ENCODE peak calls at places on chromosomes 1 and 21, in eight cellular contexts. One of them, this sample, is unnamed.
A peak's percentile ranks its signal among the peaks of the same experiment; 100 is the strongest.

GRCh38 chr1:38308780-38309179 is 262.2 kb upstream of the POU3F1 start:
- DNase-seq in activated T-cell treated with anti-CD3 and anti-CD28 coated beads for 1 hour: no peak
- DNase-seq in iPS-NIHi11: no peak
- DNase-seq in hippocampal formation: no peak
- DNase-seq in ACHN: no peak
- DNase-seq in stimulated activated CD8-positive, alpha-beta memory T cell treated with anti-CD3 and anti-CD28 coated beads, Interleukin-12 subunit alpha, Interleukin-12 subunit beta, amount 100 ng/mL, for 4 hours: no peak
- DNase-seq in pons: no peak
- DNase-seq in transverse colon: no peak
- DNase-seq in this sample: no peak

GRCh38 chr1:192147626-192148025 is 10.6 kb upstream of the RGS18 start:
- DNase-seq in hippocampal formation: no peak
- DNase-seq in stimulated activated CD8-positive, alpha-beta memory T cell treated with anti-CD3 and anti-CD28 coated beads, Interleukin-12 subunit alpha, Interleukin-12 subunit beta, amount 100 ng/mL, for 4 hours: no peak
- DNase-seq in ACHN: no peak
- DNase-seq in pons: no peak
- DNase-seq in activated T-cell treated with anti-CD3 and anti-CD28 coated beads for 1 hour: no peak
- DNase-seq in iPS-NIHi11: no peak
- DNase-seq in transverse colon: no peak
- DNase-seq in this sample: no peak

GRCh38 chr1:206935491-206936067 is 10.7 kb downstream of the PIGR start:
- DNase-seq in pons: no peak
- DNase-seq in iPS-NIHi11: peak; percentile 79
- DNase-seq in hippocampal formation: no peak
- DNase-seq in transverse colon: peak; percentile 61
- DNase-seq in stimulated activated CD8-positive, alpha-beta memory T cell treated with anti-CD3 and anti-CD28 coated beads, Interleukin-12 subunit alpha, Interleukin-12 subunit beta, amount 100 ng/mL, for 4 hours: no peak
- DNase-seq in ACHN: peak; percentile 69
- DNase-seq in activated T-cell treated with anti-CD3 and anti-CD28 coated beads for 1 hour: peak; percentile 41
- DNase-seq in this sample: no peak

GRCh38 chr21:16308269-16308668 is 578.5 kb downstream of the USP25 start:
- DNase-seq in transverse colon: no peak
- DNase-seq in stimulated activated CD8-positive, alpha-beta memory T cell treated with anti-CD3 and anti-CD28 coated beads, Interleukin-12 subunit alpha, Interleukin-12 subunit beta, amount 100 ng/mL, for 4 hours: no peak
- DNase-seq in pons: peak; percentile 85
- DNase-seq in iPS-NIHi11: no peak
- DNase-seq in activated T-cell treated with anti-CD3 and anti-CD28 coated beads for 1 hour: no peak
- DNase-seq in ACHN: no peak
- DNase-seq in hippocampal formation: peak; percentile 90
- DNase-seq in this sample: no peak

GRCh38 chr1:240349695-240350094 is 258.0 kb downstream of the FMN2 start:
- DNase-seq in iPS-NIHi11: no peak
- DNase-seq in pons: no peak
- DNase-seq in hippocampal formation: no peak
- DNase-seq in stimulated activated CD8-positive, alpha-beta memory T cell treated with anti-CD3 and anti-CD28 coated beads, Interleukin-12 subunit alpha, Interleukin-12 subunit beta, amount 100 ng/mL, for 4 hours: no peak
- DNase-seq in activated T-cell treated with anti-CD3 and anti-CD28 coated beads for 1 hour: no peak
- DNase-seq in ACHN: no peak
- DNase-seq in transverse colon: no peak
- DNase-seq in this sample: no peak

GRCh38 chr1:168719306-168720111 is 9.5 kb downstream of the DPT start:
- DNase-seq in hippocampal formation: no peak
- DNase-seq in iPS-NIHi11: no peak
- DNase-seq in transverse colon: no peak
- DNase-seq in stimulated activated CD8-positive, alpha-beta memory T cell treated with anti-CD3 and anti-CD28 coated beads, Interleukin-12 subunit alpha, Interleukin-12 subunit beta, amount 100 ng/mL, for 4 hours: no peak
- DNase-seq in ACHN: peak; percentile 10
- DNase-seq in pons: no peak
- DNase-seq in activated T-cell treated with anti-CD3 and anti-CD28 coated beads for 1 hour: no peak
- DNase-seq in this sample: no peak

GRCh38 chr1:10607228-10607627 is 132.5 kb downstream of the PEX14 start:
- DNase-seq in stimulated activated CD8-positive, alpha-beta memory T cell treated with anti-CD3 and anti-CD28 coated beads, Interleukin-12 subunit alpha, Interleukin-12 subunit beta, amount 100 ng/mL, for 4 hours: no peak
- DNase-seq in ACHN: no peak
- DNase-seq in activated T-cell treated with anti-CD3 and anti-CD28 coated beads for 1 hour: no peak
- DNase-seq in transverse colon: no peak
- DNase-seq in iPS-NIHi11: no peak
- DNase-seq in pons: no peak
- DNase-seq in hippocampal formation: no peak
- DNase-seq in this sample: no peak

GRCh38 chr21:41640756-41641509 is 125.9 kb downstream of the RIPK4 start:
- DNase-seq in activated T-cell treated with anti-CD3 and anti-CD28 coated beads for 1 hour: no peak
- DNase-seq in transverse colon: no peak
- DNase-seq in pons: no peak
- DNase-seq in ACHN: no peak
- DNase-seq in hippocampal formation: no peak
- DNase-seq in iPS-NIHi11: no peak
- DNase-seq in stimulated activated CD8-positive, alpha-beta memory T cell treated with anti-CD3 and anti-CD28 coated beads, Interleukin-12 subunit alpha, Interleukin-12 subunit beta, amount 100 ng/mL, for 4 hours: no peak
- DNase-seq in this sample: no peak

GRCh38 chr1:246709845-246710244 is 14.4 kb upstream of the SCCPDH start:
- DNase-seq in stimulated activated CD8-positive, alpha-beta memory T cell treated with anti-CD3 and anti-CD28 coated beads, Interleukin-12 subunit alpha, Interleukin-12 subunit beta, amount 100 ng/mL, for 4 hours: no peak
- DNase-seq in transverse colon: no peak
- DNase-seq in iPS-NIHi11: no peak
- DNase-seq in activated T-cell treated with anti-CD3 and anti-CD28 coated beads for 1 hour: no peak
- DNase-seq in ACHN: no peak
- DNase-seq in pons: no peak
- DNase-seq in hippocampal formation: no peak
- DNase-seq in this sample: no peak

GRCh38 chr1:52365091-52365745 is 787 bp downstream of the CC2D1B start:
- DNase-seq in activated T-cell treated with anti-CD3 and anti-CD28 coated beads for 1 hour: no peak
- DNase-seq in transverse colon: peak; percentile 66
- DNase-seq in pons: peak; percentile 52
- DNase-seq in hippocampal formation: peak; percentile 43
- DNase-seq in iPS-NIHi11: peak; percentile 39
- DNase-seq in stimulated activated CD8-positive, alpha-beta memory T cell treated with anti-CD3 and anti-CD28 coated beads, Interleukin-12 subunit alpha, Interleukin-12 subunit beta, amount 100 ng/mL, for 4 hours: no peak
- DNase-seq in ACHN: peak; percentile 68
- DNase-seq in this sample: no peak

GRCh38 chr1:152479792-152480595 is 30.6 kb upstream of the LCE5A start:
- DNase-seq in iPS-NIHi11: peak; percentile 38
- DNase-seq in transverse colon: peak; percentile 64
- DNase-seq in hippocampal formation: no peak
- DNase-seq in stimulated activated CD8-positive, alpha-beta memory T cell treated with anti-CD3 and anti-CD28 coated beads, Interleukin-12 subunit alpha, Interleukin-12 subunit beta, amount 100 ng/mL, for 4 hours: peak; percentile 26
- DNase-seq in activated T-cell treated with anti-CD3 and anti-CD28 coated beads for 1 hour: peak; percentile 51
- DNase-seq in pons: no peak
- DNase-seq in ACHN: peak; percentile 69
- DNase-seq in this sample: peak; percentile 62

GRCh38 chr1:43753422-43753821 is 46.1 kb downstream of the ST3GAL3 start:
- DNase-seq in ACHN: no peak
- DNase-seq in pons: no peak
- DNase-seq in stimulated activated CD8-positive, alpha-beta memory T cell treated with anti-CD3 and anti-CD28 coated beads, Interleukin-12 subunit alpha, Interleukin-12 subunit beta, amount 100 ng/mL, for 4 hours: no peak
- DNase-seq in transverse colon: no peak
- DNase-seq in activated T-cell treated with anti-CD3 and anti-CD28 coated beads for 1 hour: no peak
- DNase-seq in hippocampal formation: no peak
- DNase-seq in iPS-NIHi11: no peak
- DNase-seq in this sample: no peak

GRCh38 chr1:70667771-70668170 is 256.7 kb downstream of the CTH start:
- DNase-seq in transverse colon: no peak
- DNase-seq in stimulated activated CD8-positive, alpha-beta memory T cell treated with anti-CD3 and anti-CD28 coated beads, Interleukin-12 subunit alpha, Interleukin-12 subunit beta, amount 100 ng/mL, for 4 hours: no peak
- DNase-seq in ACHN: no peak
- DNase-seq in activated T-cell treated with anti-CD3 and anti-CD28 coated beads for 1 hour: no peak
- DNase-seq in iPS-NIHi11: no peak
- DNase-seq in hippocampal formation: no peak
- DNase-seq in pons: no peak
- DNase-seq in this sample: no peak

GRCh38 chr1:3350441-3351261 is 103.8 kb upstream of the ARHGEF16 start:
- DNase-seq in transverse colon: no peak
- DNase-seq in activated T-cell treated with anti-CD3 and anti-CD28 coated beads for 1 hour: no peak
- DNase-seq in hippocampal formation: peak; percentile 81
- DNase-seq in ACHN: no peak
- DNase-seq in pons: peak; percentile 83
- DNase-seq in stimulated activated CD8-positive, alpha-beta memory T cell treated with anti-CD3 and anti-CD28 coated beads, Interleukin-12 subunit alpha, Interleukin-12 subunit beta, amount 100 ng/mL, for 4 hours: no peak
- DNase-seq in iPS-NIHi11: no peak
- DNase-seq in this sample: no peak

GRCh38 chr1:214004795-214005194 is 17.0 kb downstream of the PROX1 start:
- DNase-seq in hippocampal formation: no peak
- DNase-seq in stimulated activated CD8-positive, alpha-beta memory T cell treated with anti-CD3 and anti-CD28 coated beads, Interleukin-12 subunit alpha, Interleukin-12 subunit beta, amount 100 ng/mL, for 4 hours: no peak
- DNase-seq in ACHN: no peak
- DNase-seq in activated T-cell treated with anti-CD3 and anti-CD28 coated beads for 1 hour: no peak
- DNase-seq in iPS-NIHi11: no peak
- DNase-seq in transverse colon: no peak
- DNase-seq in pons: no peak
- DNase-seq in this sample: no peak

GRCh38 chr1:3547055-3548005 is 64.0 kb downstream of the MEGF6 start:
- DNase-seq in transverse colon: no peak
- DNase-seq in hippocampal formation: no peak
- DNase-seq in ACHN: no peak
- DNase-seq in stimulated activated CD8-positive, alpha-beta memory T cell treated with anti-CD3 and anti-CD28 coated beads, Interleukin-12 subunit alpha, Interleukin-12 subunit beta, amount 100 ng/mL, for 4 hours: no peak
- DNase-seq in pons: no peak
- DNase-seq in iPS-NIHi11: peak; percentile 72
- DNase-seq in activated T-cell treated with anti-CD3 and anti-CD28 coated beads for 1 hour: no peak
- DNase-seq in this sample: no peak

GRCh38 chr1:198662821-198663220 is 24.0 kb downstream of the PTPRC start:
- DNase-seq in stimulated activated CD8-positive, alpha-beta memory T cell treated with anti-CD3 and anti-CD28 coated beads, Interleukin-12 subunit alpha, Interleukin-12 subunit beta, amount 100 ng/mL, for 4 hours: no peak
- DNase-seq in activated T-cell treated with anti-CD3 and anti-CD28 coated beads for 1 hour: no peak
- DNase-seq in pons: no peak
- DNase-seq in hippocampal formation: no peak
- DNase-seq in iPS-NIHi11: no peak
- DNase-seq in transverse colon: no peak
- DNase-seq in ACHN: no peak
- DNase-seq in this sample: no peak

GRCh38 chr1:117812868-117813511 is 116.4 kb downstream of the GDAP2 start:
- DNase-seq in stimulated activated CD8-positive, alpha-beta memory T cell treated with anti-CD3 and anti-CD28 coated beads, Interleukin-12 subunit alpha, Interleukin-12 subunit beta, amount 100 ng/mL, for 4 hours: no peak
- DNase-seq in ACHN: no peak
- DNase-seq in iPS-NIHi11: no peak
- DNase-seq in transverse colon: no peak
- DNase-seq in pons: no peak
- DNase-seq in hippocampal formation: no peak
- DNase-seq in activated T-cell treated with anti-CD3 and anti-CD28 coated beads for 1 hour: no peak
- DNase-seq in this sample: no peak

GRCh38 chr1:112614460-112615065 is 4.4 kb downstream of the ST7L start:
- DNase-seq in activated T-cell treated with anti-CD3 and anti-CD28 coated beads for 1 hour: no peak
- DNase-seq in ACHN: peak; percentile 66
- DNase-seq in hippocampal formation: peak; percentile 11
- DNase-seq in iPS-NIHi11: peak; percentile 16
- DNase-seq in pons: no peak
- DNase-seq in stimulated activated CD8-positive, alpha-beta memory T cell treated with anti-CD3 and anti-CD28 coated beads, Interleukin-12 subunit alpha, Interleukin-12 subunit beta, amount 100 ng/mL, for 4 hours: no peak
- DNase-seq in transverse colon: no peak
- DNase-seq in this sample: peak; percentile 8

GRCh38 chr21:25149022-25149421 is 458.3 kb downstream of the MRPL39 start:
- DNase-seq in activated T-cell treated with anti-CD3 and anti-CD28 coated beads for 1 hour: no peak
- DNase-seq in pons: no peak
- DNase-seq in iPS-NIHi11: no peak
- DNase-seq in hippocampal formation: no peak
- DNase-seq in ACHN: no peak
- DNase-seq in stimulated activated CD8-positive, alpha-beta memory T cell treated with anti-CD3 and anti-CD28 coated beads, Interleukin-12 subunit alpha, Interleukin-12 subunit beta, amount 100 ng/mL, for 4 hours: no peak
- DNase-seq in transverse colon: peak; percentile 29
- DNase-seq in this sample: no peak

GRCh38 chr1:13702425-13703127 is 2.6 kb downstream of the PRDM2 start:
- DNase-seq in pons: no peak
- DNase-seq in hippocampal formation: no peak
- DNase-seq in stimulated activated CD8-positive, alpha-beta memory T cell treated with anti-CD3 and anti-CD28 coated beads, Interleukin-12 subunit alpha, Interleukin-12 subunit beta, amount 100 ng/mL, for 4 hours: peak; percentile 19
- DNase-seq in ACHN: no peak
- DNase-seq in activated T-cell treated with anti-CD3 and anti-CD28 coated beads for 1 hour: peak; percentile 33
- DNase-seq in iPS-NIHi11: no peak
- DNase-seq in transverse colon: peak; percentile 42
- DNase-seq in this sample: no peak

GRCh38 chr1:24966724-24967346 is 36.8 kb upstream of the RUNX3 start:
- DNase-seq in transverse colon: no peak
- DNase-seq in pons: no peak
- DNase-seq in hippocampal formation: no peak
- DNase-seq in activated T-cell treated with anti-CD3 and anti-CD28 coated beads for 1 hour: peak; percentile 25
- DNase-seq in iPS-NIHi11: no peak
- DNase-seq in stimulated activated CD8-positive, alpha-beta memory T cell treated with anti-CD3 and anti-CD28 coated beads, Interleukin-12 subunit alpha, Interleukin-12 subunit beta, amount 100 ng/mL, for 4 hours: peak; percentile 55
- DNase-seq in ACHN: no peak
- DNase-seq in this sample: peak; percentile 93

GRCh38 chr1:43315963-43316737 is 15.4 kb downstream of the TIE1 start:
- DNase-seq in stimulated activated CD8-positive, alpha-beta memory T cell treated with anti-CD3 and anti-CD28 coated beads, Interleukin-12 subunit alpha, Interleukin-12 subunit beta, amount 100 ng/mL, for 4 hours: no peak
- DNase-seq in hippocampal formation: no peak
- DNase-seq in pons: no peak
- DNase-seq in activated T-cell treated with anti-CD3 and anti-CD28 coated beads for 1 hour: no peak
- DNase-seq in ACHN: no peak
- DNase-seq in iPS-NIHi11: no peak
- DNase-seq in transverse colon: no peak
- DNase-seq in this sample: no peak

GRCh38 chr1:45516465-45516864 is 5.2 kb downstream of the PRDX1 start:
- DNase-seq in iPS-NIHi11: no peak
- DNase-seq in transverse colon: no peak
- DNase-seq in pons: no peak
- DNase-seq in activated T-cell treated with anti-CD3 and anti-CD28 coated beads for 1 hour: no peak
- DNase-seq in hippocampal formation: no peak
- DNase-seq in ACHN: no peak
- DNase-seq in stimulated activated CD8-positive, alpha-beta memory T cell treated with anti-CD3 and anti-CD28 coated beads, Interleukin-12 subunit alpha, Interleukin-12 subunit beta, amount 100 ng/mL, for 4 hours: no peak
- DNase-seq in this sample: no peak

GRCh38 chr1:230352537-230352936 is 73.6 kb downstream of the PGBD5 start:
- DNase-seq in ACHN: no peak
- DNase-seq in iPS-NIHi11: no peak
- DNase-seq in pons: no peak
- DNase-seq in stimulated activated CD8-positive, alpha-beta memory T cell treated with anti-CD3 and anti-CD28 coated beads, Interleukin-12 subunit alpha, Interleukin-12 subunit beta, amount 100 ng/mL, for 4 hours: no peak
- DNase-seq in activated T-cell treated with anti-CD3 and anti-CD28 coated beads for 1 hour: no peak
- DNase-seq in transverse colon: no peak
- DNase-seq in hippocampal formation: no peak
- DNase-seq in this sample: no peak

GRCh38 chr1:117658676-117659075 is 52.8 kb downstream of the TENT5C start:
- DNase-seq in activated T-cell treated with anti-CD3 and anti-CD28 coated beads for 1 hour: peak; percentile 42
- DNase-seq in ACHN: no peak
- DNase-seq in iPS-NIHi11: no peak
- DNase-seq in transverse colon: peak; percentile 79
- DNase-seq in pons: no peak
- DNase-seq in hippocampal formation: no peak
- DNase-seq in stimulated activated CD8-positive, alpha-beta memory T cell treated with anti-CD3 and anti-CD28 coated beads, Interleukin-12 subunit alpha, Interleukin-12 subunit beta, amount 100 ng/mL, for 4 hours: no peak
- DNase-seq in this sample: peak; percentile 60

This sample was measured in activated naive CD4-positive, alpha-beta T cell treated with anti-CD3 and anti-CD28 coated beads, Interleukin-2, amount 50 U/mL, for 72 hours.